ENCODE peak calls at places on chromosomes 11 and 22, in four cellular contexts. P is GM12878, E is IMR-90, H is K562. V is an unnamed sample.

GRCh38 chr22:39356464-39356863 is 6.7 kb downstream of the SYNGR1 start:
- DNase-seq in P (no peak), E (no peak), H (no peak), V (no peak)

GRCh38 chr11:1410366-1411291 is 20.9 kb downstream of the BRSK2 start:
- DNase-seq in P (no peak), E (no peak), H (no peak), V (no peak)

GRCh38 chr11:130159657-130160459 is at the start of gene ST14:
- DNase-seq in P (no peak), E (no peak), H (no peak), V (no peak)

GRCh38 chr11:126354631-126355323 is 709 bp upstream of the ST3GAL4 start:
- DNase-seq in P (no peak), E (no peak), H (peak; percentile 32), V (peak; percentile 21)

GRCh38 chr11:8309311-8309710 is 45.6 kb upstream of the LMO1 start:
- DNase-seq in P (no peak), E (no peak), H (no peak), V (no peak)

GRCh38 chr22:41446057-41446501 is 522 bp downstream of the TOB2 start:
- DNase-seq in P (no peak), E (no peak), H (peak; percentile 39), V (peak; percentile 6)

GRCh38 chr11:8683115-8683807 is 669 bp downstream of the RPL27A start:
- DNase-seq in P (no peak), E (no peak), H (peak; percentile 39), V (no peak)

GRCh38 chr11:121412000-121412587 is 40.0 kb upstream of the SORL1 start:
- DNase-seq in P (no peak), E (no peak), H (no peak), V (no peak)

GRCh38 chr11:84906995-84907394 is 720.1 kb downstream of the DLG2 start:
- DNase-seq in P (no peak), E (peak; percentile 37), H (no peak), V (no peak)

GRCh38 chr11:76839326-76839725 is 21.4 kb upstream of the ACER3 start:
- DNase-seq in P (no peak), E (no peak), H (no peak), V (peak; percentile 40)

GRCh38 chr11:17686185-17686980 is 33.0 kb upstream of the MYOD1 start:
- DNase-seq in P (no peak), E (no peak), H (no peak), V (no peak)

GRCh38 chr11:70504246-70505020 is 106.1 kb downstream of the CTTN start:
- DNase-seq in P (no peak), E (no peak), H (no peak), V (no peak)

GRCh38 chr11:120985718-120986569 is 38.0 kb upstream of the TBCEL start:
- DNase-seq in P (no peak), E (peak; percentile 29), H (peak; percentile 33), V (peak; percentile 38)

GRCh38 chr22:38468761-38469305 is 937 bp downstream of the KDELR3 start:
- DNase-seq in P (no peak), E (no peak), H (no peak), V (no peak)

GRCh38 chr11:112579282-112579681 is 318.6 kb upstream of the PLET1 start:
- DNase-seq in P (no peak), E (no peak), H (no peak), V (no peak)

GRCh38 chr11:134071766-134072403 is 3.0 kb downstream of the JAM3 start:
- DNase-seq in P (no peak), E (peak; percentile 16), H (no peak), V (no peak)

GRCh38 chr22:39254789-39255298 is 10.1 kb upstream of the PDGFB start:
- DNase-seq in P (peak; percentile 41), E (peak; percentile 79), H (no peak), V (peak; percentile 84)

GRCh38 chr22:30572840-30573593 is 1.4 kb downstream of the GAL3ST1 start:
- DNase-seq in P (no peak), E (no peak), H (no peak), V (no peak)

GRCh38 chr22:49564054-49564453 is 263.6 kb downstream of the BRD1 start:
- DNase-seq in P (no peak), E (no peak), H (no peak), V (no peak)

GRCh38 chr11:17259931-17260499 is 16.5 kb upstream of the NUCB2 start:
- DNase-seq in P (no peak), E (no peak), H (peak; percentile 48), V (no peak)

GRCh38 chr11:61666684-61667297 is 13.4 kb upstream of the DAGLA start:
- DNase-seq in P (no peak), E (no peak), H (no peak), V (no peak)

GRCh38 chr11:125069796-125070195 is 6.7 kb downstream of the SLC37A2 start:
- DNase-seq in P (no peak), E (peak; percentile 18), H (no peak), V (no peak)

GRCh38 chr22:35178446-35178845 is 78.8 kb upstream of the HMGXB4 start:
- DNase-seq in P (no peak), E (no peak), H (no peak), V (no peak)

GRCh38 chr22:47929073-47929472 is 1166.6 kb downstream of the TBC1D22A start:
- DNase-seq in P (no peak), E (no peak), H (no peak), V (no peak)

GRCh38 chr11:130409618-130410388 is 18.6 kb downstream of the ADAMTS8 start:
- DNase-seq in P (no peak), E (no peak), H (no peak), V (no peak)

GRCh38 chr11:111635706-111636045 is 33.4 kb downstream of the SIK2 start:
- DNase-seq in P (no peak), E (peak; percentile 67), H (peak; percentile 9), V (no peak)

GRCh38 chr11:130916238-130916855 is at the start of gene SNX19:
- DNase-seq in P (peak; percentile 57), E (peak; percentile 88), H (peak; percentile 91), V (peak; percentile 92)

GRCh38 chr22:31217890-31218287 is 5.8 kb downstream of the LIMK2 start:
- DNase-seq in P (no peak), E (no peak), H (no peak), V (no peak)

GRCh38 chr11:6617315-6617781 is 1.9 kb downstream of the TPP1 start:
- DNase-seq in P (no peak), E (no peak), H (no peak), V (peak; percentile 36)

GRCh38 chr22:43378011-43378704 is 33.7 kb upstream of the MPPED1 start:
- DNase-seq in P (peak; percentile 63), E (peak; percentile 3), H (no peak), V (no peak)

GRCh38 chr11:65785329-65786007 is 1.4 kb upstream of the OVOL1 start:
- DNase-seq in P (no peak), E (no peak), H (no peak), V (no peak)

GRCh38 chr11:37040921-37041320 is 442.9 kb upstream of the RAG2 start:
- DNase-seq in P (no peak), E (no peak), H (no peak), V (no peak)

GRCh38 chr11:11243258-11243789 is 109.7 kb downstream of the CSNK2A3 start:
- DNase-seq in P (no peak), E (no peak), H (no peak), V (no peak)

GRCh38 chr11:112412383-112412782 is 151.7 kb upstream of the PLET1 start:
- DNase-seq in P (no peak), E (no peak), H (no peak), V (no peak)

GRCh38 chr22:50308986-50309600 is 1.6 kb upstream of the PLXNB2 start:
- DNase-seq in P (no peak), E (no peak), H (no peak), V (no peak)

DNA sequence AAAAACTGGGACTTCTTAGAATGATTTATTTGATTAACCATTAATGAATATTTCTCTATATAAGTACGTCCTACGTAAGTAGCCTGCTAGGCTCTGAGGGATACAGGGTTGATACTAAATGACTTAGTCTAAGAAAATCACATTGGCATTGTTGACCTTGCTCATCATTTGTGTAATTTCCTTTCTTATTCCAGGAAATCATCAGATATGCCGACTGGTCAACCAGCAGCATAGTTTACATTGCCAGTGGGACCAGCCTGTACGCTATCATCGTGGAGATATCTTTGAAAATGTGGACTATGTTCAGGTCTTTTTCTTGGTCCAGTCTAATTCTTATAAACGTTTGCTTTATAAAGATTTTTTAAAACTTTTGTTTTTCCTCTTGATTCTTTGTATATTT is 42.5 kb downstream of the TTC17 start:
- DNase-seq in P (no peak), E (no peak), H (no peak), V (no peak)
- TF ChIP-seq FOS in P (no peak), E (no peak), H (no peak), V (no peak)

GRCh38 chr11:44939673-44940072 is 11.0 kb downstream of the TP53I11 start:
- DNase-seq in P (no peak), E (no peak), H (peak; percentile 66), V (peak; percentile 25)
- TF ChIP-seq CTCF in P (no peak), E (no peak), H (peak; percentile 69), V (peak; percentile 13)

DNA sequence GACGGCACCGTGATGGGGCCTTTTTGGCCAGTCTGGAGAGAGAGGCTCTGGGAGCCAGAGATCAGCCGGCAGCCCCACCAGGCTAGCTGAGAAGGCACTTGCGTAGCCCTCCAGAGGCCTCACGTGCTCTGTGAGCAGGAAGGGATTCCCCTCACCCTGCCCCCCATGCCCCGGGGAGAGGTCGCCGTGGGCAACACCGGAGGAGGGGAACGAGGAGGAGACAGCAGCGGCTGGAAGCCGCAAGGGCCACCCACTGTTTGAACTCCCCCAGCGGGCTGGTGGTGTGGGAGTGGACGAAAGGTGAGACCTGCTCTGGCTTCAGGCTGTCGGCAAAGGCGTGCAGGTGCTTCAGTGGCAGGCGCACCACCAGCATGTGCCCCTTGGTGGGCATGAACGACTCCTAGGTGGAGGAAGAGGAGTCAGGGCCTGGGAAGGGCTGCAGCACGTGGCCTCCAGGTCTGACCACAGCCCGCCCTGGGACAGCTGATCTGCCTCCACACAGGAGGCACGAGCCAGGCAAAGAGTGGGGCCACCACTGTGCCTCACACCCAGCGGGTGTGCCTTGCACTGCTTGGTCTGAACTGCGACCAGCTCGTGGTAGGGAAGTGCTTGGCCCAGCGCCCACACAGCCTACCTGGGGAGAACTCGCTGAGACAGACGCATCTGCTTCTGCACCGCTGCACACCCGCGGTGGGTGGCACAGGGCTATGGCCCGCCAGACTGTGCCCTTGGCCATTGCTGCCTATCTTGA is 99.9 kb downstream of the MED15 start:
- DNase-seq in P (no peak), E (no peak), H (no peak), V (no peak)
- H3K4me1 ChIP-seq in P (peaks cover 18% of the 10 kb centered on the region), E (no peaks in the 10 kb centered on the region), H (peaks cover 50% of the 10 kb centered on the region), V (no peaks in the 10 kb centered on the region)

GRCh38 chr11:18776324-18776723 is 15.3 kb downstream of the PTPN5 start:
- DNase-seq in P (no peak), E (no peak), H (no peak), V (no peak)
- TF ChIP-seq FOS in P (no peak), E (no peak), H (no peak), V (no peak)

DNA sequence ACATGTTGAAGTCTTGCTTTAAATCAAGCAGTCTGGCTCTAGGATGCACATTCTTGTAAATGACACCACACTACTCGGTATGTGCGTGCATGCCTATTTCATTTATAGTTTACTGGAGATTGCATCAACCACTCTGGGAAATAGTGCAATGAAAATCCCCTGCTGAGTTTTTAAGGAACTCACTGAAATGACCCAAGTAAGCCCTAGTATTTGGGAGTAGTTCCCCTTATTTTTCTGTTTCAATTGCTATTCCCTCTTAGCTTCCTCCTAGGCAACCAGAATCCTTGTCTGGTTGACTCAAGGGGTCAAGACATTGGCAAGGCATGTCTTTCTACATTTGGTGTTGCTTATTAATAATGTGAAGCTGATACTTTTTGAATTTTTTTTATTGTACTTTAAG is 160.2 kb upstream of the LARGE1 start:
- DNase-seq in P (no peak), E (no peak), H (no peak), V (no peak)
- TF ChIP-seq CTCF in P (no peak), E (no peak), H (no peak), V (no peak)

V was measured in endothelial cell of umbilical vein.